ENCODE peak calls at places on chromosomes 6 and 20, in eight cellular contexts. K, B, C, L, T, J, A and I are unnamed samples.

GRCh38 chr6:17703256-17703694 is 3.5 kb downstream of the NUP153 start:
- DNase-seq in C (no peak), K (no peak), B (no peak), L (no peak), A (peak), J (no peak), T (no peak), I (no peak)

GRCh38 chr6:106470811-106471210 is 110.3 kb downstream of the CRYBG1 start:
- DNase-seq in K (no peak), C (no peak), T (no peak), L (no peak), J (no peak), A (no peak), B (no peak), I (no peak)

GRCh38 chr20:17690144-17690543 is 8.1 kb upstream of the RRBP1 start:
- DNase-seq in C (no peak), A (no peak), J (no peak), B (no peak), K (no peak), L (no peak), T (no peak), I (no peak)

GRCh38 chr20:32278199-32278643 is 770 bp downstream of the KIF3B start:
- DNase-seq in A (no peak), B (no peak), T (no peak), C (no peak), J (no peak), L (no peak), K (no peak), I (no peak)

GRCh38 chr20:37397076-37397953 is 51.4 kb downstream of the SRC start:
- DNase-seq in J (no peak), B (no peak), C (no peak), A (no peak), T (no peak), K (no peak), L (no peak), I (no peak)

GRCh38 chr6:5034328-5034727 is 30.5 kb upstream of the RPP40 start:
- DNase-seq in K (no peak), L (no peak), B (no peak), T (no peak), A (no peak), J (no peak), C (no peak), I (no peak)

GRCh38 chr6:117227245-117227962 is 38.0 kb upstream of the VGLL2 start:
- DNase-seq in C (no peak), J (no peak), T (no peak), K (no peak), B (no peak), A (no peak), L (no peak), I (no peak)

GRCh38 chr6:110484321-110484720 is 7.9 kb upstream of the SLC22A16 start:
- DNase-seq in T (no peak), A (no peak), K (no peak), J (no peak), L (no peak), B (no peak), C (no peak), I (no peak)

GRCh38 chr20:43305749-43306148 is 116.0 kb upstream of the PTPRT start:
- DNase-seq in B (no peak), T (no peak), K (no peak), C (peak), A (no peak), J (no peak), L (no peak), I (no peak)

GRCh38 chr20:56606174-56606945 is 22.7 kb upstream of the TFAP2C start:
- DNase-seq in A (no peak), C (no peak), T (no peak), K (peak), L (no peak), B (no peak), J (no peak), I (no peak)

GRCh38 chr6:142737368-142738060 is 207.5 kb downstream of the HIVEP2 start:
- DNase-seq in T (no peak), L (no peak), B (no peak), A (no peak), J (no peak), C (no peak), K (no peak), I (no peak)

GRCh38 chr6:113050010-113050893 is 703.1 kb downstream of the RFPL4B start:
- DNase-seq in T (no peak), C (no peak), J (no peak), K (no peak), A (no peak), L (no peak), B (no peak), I (no peak)

GRCh38 chr6:29263001-29263400 is 38.5 kb upstream of the OR14J1 start:
- DNase-seq in C (no peak), A (no peak), T (no peak), J (no peak), K (no peak), B (no peak), L (no peak), I (no peak)

GRCh38 chr20:47620808-47621805 is 119.4 kb downstream of the NCOA3 start:
- DNase-seq in A (peak), J (no peak), L (peak), C (no peak), K (no peak), B (no peak), T (peak), I (peak)

GRCh38 chr6:43942616-43943015 is 172.6 kb downstream of the VEGFA start:
- DNase-seq in J (no peak), A (no peak), B (no peak), L (no peak), C (no peak), T (no peak), K (no peak), I (no peak)

GRCh38 chr20:37226889-37227288 is 34.7 kb downstream of the GHRH start:
- DNase-seq in T (no peak), K (peak), A (no peak), C (no peak), J (no peak), L (no peak), B (no peak), I (no peak)

GRCh38 chr6:878179-878578 is 185.2 kb upstream of the EXOC2 start:
- DNase-seq in C (no peak), B (no peak), L (no peak), A (no peak), K (no peak), T (no peak), J (no peak), I (no peak)